ENCODE peak calls at places on chromosomes 16 and 17, in eight cellular contexts. One of them, this sample, is unnamed.

GRCh38 chr17:63476857-63477470 is at the start of gene ACE:
- DNase-seq in fibroblast of mammary gland: no peak
- DNase-seq in lower leg skin: no peak
- DNase-seq in stomach: peak
- DNase-seq in AG09309: no peak
- DNase-seq in HCT116: no peak
- DNase-seq in lung: no peak
- DNase-seq in thoracic aorta: no peak
- DNase-seq in this sample: no peak

GRCh38 chr16:87252269-87252970 is 64.8 kb downstream of the C16orf95 start:
- DNase-seq in fibroblast of mammary gland: no peak
- DNase-seq in lower leg skin: no peak
- DNase-seq in stomach: no peak
- DNase-seq in AG09309: no peak
- DNase-seq in HCT116: no peak
- DNase-seq in lung: no peak
- DNase-seq in thoracic aorta: no peak
- DNase-seq in this sample: no peak

GRCh38 chr17:82772026-82772425 is 20.2 kb downstream of the TBCD start:
- DNase-seq in fibroblast of mammary gland: peak
- DNase-seq in lower leg skin: no peak
- DNase-seq in stomach: peak
- DNase-seq in AG09309: peak
- DNase-seq in HCT116: no peak
- DNase-seq in lung: no peak
- DNase-seq in thoracic aorta: no peak
- DNase-seq in this sample: no peak

GRCh38 chr17:6936370-6937028 is 59.4 kb upstream of the ALOX12 start:
- DNase-seq in fibroblast of mammary gland: peak
- DNase-seq in lower leg skin: peak
- DNase-seq in stomach: no peak
- DNase-seq in AG09309: no peak
- DNase-seq in HCT116: no peak
- DNase-seq in lung: peak
- DNase-seq in thoracic aorta: no peak
- DNase-seq in this sample: no peak

GRCh38 chr17:80584171-80584905 is 39.7 kb downstream of the RPTOR start:
- DNase-seq in fibroblast of mammary gland: peak
- DNase-seq in lower leg skin: peak
- DNase-seq in stomach: no peak
- DNase-seq in AG09309: no peak
- DNase-seq in HCT116: no peak
- DNase-seq in lung: no peak
- DNase-seq in thoracic aorta: no peak
- DNase-seq in this sample: no peak

GRCh38 chr17:28975634-28976033 is 24.3 kb upstream of the PHF12 start:
- DNase-seq in fibroblast of mammary gland: no peak
- DNase-seq in lower leg skin: no peak
- DNase-seq in stomach: no peak
- DNase-seq in AG09309: no peak
- DNase-seq in HCT116: no peak
- DNase-seq in lung: no peak
- DNase-seq in thoracic aorta: no peak
- DNase-seq in this sample: no peak

GRCh38 chr17:63697341-63698286 is 2.3 kb downstream of the LIMD2 start:
- DNase-seq in fibroblast of mammary gland: peak
- DNase-seq in lower leg skin: peak
- DNase-seq in stomach: peak
- DNase-seq in AG09309: no peak
- DNase-seq in HCT116: peak
- DNase-seq in lung: peak
- DNase-seq in thoracic aorta: no peak
- DNase-seq in this sample: no peak

GRCh38 chr16:66408181-66409048 is 18.7 kb upstream of the BEAN1 start:
- DNase-seq in fibroblast of mammary gland: peak
- DNase-seq in lower leg skin: peak
- DNase-seq in stomach: no peak
- DNase-seq in AG09309: no peak
- DNase-seq in HCT116: peak
- DNase-seq in lung: no peak
- DNase-seq in thoracic aorta: no peak
- DNase-seq in this sample: peak

GRCh38 chr16:14307623-14308356 is 236.7 kb downstream of the MRTFB start:
- DNase-seq in fibroblast of mammary gland: peak
- DNase-seq in lower leg skin: no peak
- DNase-seq in stomach: no peak
- DNase-seq in AG09309: no peak
- DNase-seq in HCT116: no peak
- DNase-seq in lung: no peak
- DNase-seq in thoracic aorta: no peak
- DNase-seq in this sample: no peak

GRCh38 chr16:81471882-81472281 is 27.3 kb downstream of the CMIP start:
- DNase-seq in fibroblast of mammary gland: no peak
- DNase-seq in lower leg skin: no peak
- DNase-seq in stomach: no peak
- DNase-seq in AG09309: no peak
- DNase-seq in HCT116: no peak
- DNase-seq in lung: no peak
- DNase-seq in thoracic aorta: no peak
- DNase-seq in this sample: no peak

GRCh38 chr16:70746040-70746707 is 54.8 kb downstream of the VAC14 start:
- DNase-seq in fibroblast of mammary gland: peak
- DNase-seq in lower leg skin: peak
- DNase-seq in stomach: peak
- DNase-seq in AG09309: peak
- DNase-seq in HCT116: peak
- DNase-seq in lung: peak
- DNase-seq in thoracic aorta: peak
- DNase-seq in this sample: no peak

GRCh38 chr16:64468515-64469090 is 653.3 kb downstream of the CDH11 start:
- DNase-seq in fibroblast of mammary gland: no peak
- DNase-seq in lower leg skin: no peak
- DNase-seq in stomach: no peak
- DNase-seq in AG09309: no peak
- DNase-seq in HCT116: no peak
- DNase-seq in lung: no peak
- DNase-seq in thoracic aorta: no peak
- DNase-seq in this sample: no peak

GRCh38 chr16:56669005-56669839 is at the start of gene MT1H:
- DNase-seq in fibroblast of mammary gland: no peak
- DNase-seq in lower leg skin: no peak
- DNase-seq in stomach: peak
- DNase-seq in AG09309: no peak
- DNase-seq in HCT116: no peak
- DNase-seq in lung: no peak
- DNase-seq in thoracic aorta: no peak
- DNase-seq in this sample: no peak

GRCh38 chr16:79436885-79437284 is 163.7 kb downstream of the MAF start:
- DNase-seq in fibroblast of mammary gland: no peak
- DNase-seq in lower leg skin: no peak
- DNase-seq in stomach: no peak
- DNase-seq in AG09309: no peak
- DNase-seq in HCT116: no peak
- DNase-seq in lung: no peak
- DNase-seq in thoracic aorta: no peak
- DNase-seq in this sample: no peak

GRCh38 chr17:27494192-27495091 is 38.2 kb downstream of the KSR1 start:
- DNase-seq in fibroblast of mammary gland: peak
- DNase-seq in lower leg skin: peak
- DNase-seq in stomach: peak
- DNase-seq in AG09309: peak
- DNase-seq in HCT116: peak
- DNase-seq in lung: peak
- DNase-seq in thoracic aorta: peak
- DNase-seq in this sample: peak

GRCh38 chr17:81221371-81221841 is 1.4 kb downstream of the CEP131 start:
- DNase-seq in fibroblast of mammary gland: no peak
- DNase-seq in lower leg skin: no peak
- DNase-seq in stomach: no peak
- DNase-seq in AG09309: no peak
- DNase-seq in HCT116: no peak
- DNase-seq in lung: no peak
- DNase-seq in thoracic aorta: no peak
- DNase-seq in this sample: no peak

GRCh38 chr17:81868674-81869220 is 2.4 kb downstream of the ARHGDIA start:
- DNase-seq in fibroblast of mammary gland: peak
- DNase-seq in lower leg skin: no peak
- DNase-seq in stomach: no peak
- DNase-seq in AG09309: peak
- DNase-seq in HCT116: peak
- DNase-seq in lung: no peak
- DNase-seq in thoracic aorta: no peak
- DNase-seq in this sample: no peak

GRCh38 chr17:79438045-79438444 is 172.8 kb downstream of the RBFOX3 start:
- DNase-seq in fibroblast of mammary gland: no peak
- DNase-seq in lower leg skin: no peak
- DNase-seq in stomach: no peak
- DNase-seq in AG09309: no peak
- DNase-seq in HCT116: no peak
- DNase-seq in lung: no peak
- DNase-seq in thoracic aorta: no peak
- DNase-seq in this sample: no peak

GRCh38 chr16:53542283-53542682 is 39.3 kb upstream of the AKTIP start:
- DNase-seq in fibroblast of mammary gland: no peak
- DNase-seq in lower leg skin: no peak
- DNase-seq in stomach: no peak
- DNase-seq in AG09309: no peak
- DNase-seq in HCT116: no peak
- DNase-seq in lung: no peak
- DNase-seq in thoracic aorta: no peak
- DNase-seq in this sample: no peak

GRCh38 chr16:8668138-8668537 is 6.3 kb upstream of the ABAT start:
- DNase-seq in fibroblast of mammary gland: no peak
- DNase-seq in lower leg skin: no peak
- DNase-seq in stomach: no peak
- DNase-seq in AG09309: no peak
- DNase-seq in HCT116: no peak
- DNase-seq in lung: no peak
- DNase-seq in thoracic aorta: no peak
- DNase-seq in this sample: no peak

GRCh38 chr16:23679274-23679985 is 741 bp downstream of the PLK1 start:
- DNase-seq in fibroblast of mammary gland: peak
- DNase-seq in lower leg skin: peak
- DNase-seq in stomach: no peak
- DNase-seq in AG09309: no peak
- DNase-seq in HCT116: no peak
- DNase-seq in lung: no peak
- DNase-seq in thoracic aorta: no peak
- DNase-seq in this sample: no peak

DNA sequence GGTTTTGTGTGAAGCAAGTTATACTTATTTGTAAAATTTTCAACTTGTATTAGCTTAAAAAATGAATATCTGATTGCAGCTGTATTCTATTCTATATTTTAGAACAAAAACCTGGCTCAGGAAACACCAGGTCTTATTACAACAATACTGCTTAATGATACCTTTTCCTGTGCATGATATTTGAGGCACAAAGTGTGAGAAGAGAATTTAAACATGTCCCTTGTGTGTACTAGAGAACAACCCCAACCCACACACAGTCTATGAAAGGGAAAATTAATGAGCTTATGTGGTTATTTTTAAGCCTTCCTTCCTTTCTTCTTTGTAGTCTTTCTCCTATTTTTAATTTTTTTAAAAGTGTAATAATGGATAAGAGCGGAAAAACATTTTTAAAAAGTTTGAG is 122.6 kb upstream of the MON1B start:
- DNase-seq in fibroblast of mammary gland: no peak
- DNase-seq in lower leg skin: no peak
- DNase-seq in stomach: no peak
- DNase-seq in AG09309: no peak
- DNase-seq in HCT116: no peak
- DNase-seq in lung: no peak
- DNase-seq in thoracic aorta: no peak
- DNase-seq in this sample: no peak
- TF ChIP-seq CTCF in fibroblast of mammary gland: no peak
- TF ChIP-seq CTCF in lower leg skin: no peak
- TF ChIP-seq CTCF in stomach: no peak
- TF ChIP-seq CTCF in AG09309: no peak
- TF ChIP-seq CTCF in HCT116: no peak
- TF ChIP-seq CTCF in lung: no peak
- TF ChIP-seq CTCF in thoracic aorta: no peak
- TF ChIP-seq CTCF in this sample: no peak

GRCh38 chr17:8314797-8315739 is 5.0 kb downstream of the ARHGEF15 start:
- DNase-seq in fibroblast of mammary gland: no peak
- DNase-seq in lower leg skin: no peak
- DNase-seq in stomach: peak
- DNase-seq in AG09309: no peak
- DNase-seq in HCT116: no peak
- DNase-seq in lung: no peak
- DNase-seq in thoracic aorta: no peak
- DNase-seq in this sample: no peak
- H3K4me3 ChIP-seq in fibroblast of mammary gland: no peak
- H3K4me3 ChIP-seq in lower leg skin: no peak
- H3K4me3 ChIP-seq in stomach: no peak
- H3K4me3 ChIP-seq in AG09309: no peak
- H3K4me3 ChIP-seq in HCT116: no peak
- H3K4me3 ChIP-seq in lung: no peak
- H3K4me3 ChIP-seq in thoracic aorta: no peak
- H3K4me3 ChIP-seq in this sample: peak

GRCh38 chr16:77784441-77785356 is 3.7 kb upstream of the VAT1L start:
- DNase-seq in fibroblast of mammary gland: peak
- DNase-seq in lower leg skin: no peak
- DNase-seq in stomach: no peak
- DNase-seq in AG09309: no peak
- DNase-seq in HCT116: no peak
- DNase-seq in lung: no peak
- DNase-seq in thoracic aorta: no peak
- DNase-seq in this sample: no peak
- TF ChIP-seq CTCF in fibroblast of mammary gland: peak
- TF ChIP-seq CTCF in lower leg skin: no peak
- TF ChIP-seq CTCF in stomach: no peak
- TF ChIP-seq CTCF in AG09309: peak
- TF ChIP-seq CTCF in HCT116: peak
- TF ChIP-seq CTCF in lung: no peak
- TF ChIP-seq CTCF in thoracic aorta: peak
- TF ChIP-seq CTCF in this sample: peak

DNA sequence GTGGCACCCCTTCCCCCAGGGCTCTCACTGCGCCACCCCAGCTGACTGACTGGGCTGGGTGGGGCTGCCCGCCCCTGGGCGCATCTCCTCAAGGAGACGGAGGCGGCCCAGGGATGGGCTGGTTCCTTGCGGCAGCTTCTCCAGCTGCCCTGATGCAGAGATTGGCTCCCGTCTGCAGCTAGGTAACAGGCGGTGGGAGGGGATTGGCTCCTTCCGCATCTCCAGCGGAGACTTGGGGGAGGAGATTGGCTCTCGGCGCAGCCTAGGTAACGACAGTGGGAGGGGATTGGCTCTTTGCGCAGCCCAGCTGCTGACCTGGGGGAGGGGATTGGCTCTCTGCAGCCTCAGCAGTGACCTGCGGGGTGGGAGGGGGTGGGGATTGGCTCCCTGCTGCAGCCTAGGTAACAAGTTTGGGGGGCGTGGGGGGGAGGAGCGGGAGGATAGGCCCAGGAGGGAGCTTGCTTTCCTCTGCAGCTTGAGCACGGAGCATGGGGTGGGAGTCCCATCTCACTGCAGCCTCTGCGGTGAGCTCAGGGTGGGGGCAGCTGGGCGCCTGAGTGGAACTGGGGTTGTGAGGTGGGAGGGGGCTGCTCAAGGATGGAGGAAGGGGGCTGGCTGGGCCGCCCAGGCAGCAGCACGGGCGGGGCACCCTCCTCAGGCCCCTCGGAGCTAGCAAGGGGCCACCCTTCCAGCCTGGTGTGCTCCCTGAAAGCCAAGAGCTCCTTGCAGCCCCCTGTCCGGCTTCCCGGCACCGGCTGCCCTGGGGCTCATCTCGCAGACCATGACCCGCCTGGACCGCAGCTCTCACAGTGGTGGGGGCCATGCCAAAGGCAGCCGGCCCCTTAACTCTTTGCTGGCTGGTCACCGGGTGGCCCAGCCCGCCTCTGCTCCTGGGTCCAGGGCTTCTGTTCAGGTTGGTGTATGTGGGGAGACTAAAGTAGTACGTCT is 6.4 kb downstream of the NFE2L1 start:
- DNase-seq in fibroblast of mammary gland: peak
- DNase-seq in lower leg skin: peak
- DNase-seq in stomach: peak
- DNase-seq in AG09309: no peak
- DNase-seq in HCT116: no peak
- DNase-seq in lung: peak
- DNase-seq in thoracic aorta: no peak
- DNase-seq in this sample: no peak
- H3K4me3 ChIP-seq in fibroblast of mammary gland: peak
- H3K4me3 ChIP-seq in lower leg skin: no peak
- H3K4me3 ChIP-seq in stomach: peak
- H3K4me3 ChIP-seq in AG09309: peak
- H3K4me3 ChIP-seq in HCT116: no peak
- H3K4me3 ChIP-seq in lung: no peak
- H3K4me3 ChIP-seq in thoracic aorta: peak
- H3K4me3 ChIP-seq in this sample: peak